ENCODE peak calls at places on chromosomes 12 and 14, in four cellular contexts. P is aorta; Y is transverse colon; N is effector memory CD4-positive, alpha-beta T cell. H is an unnamed sample. For H3K4me1 and H3K36me3, the result is how much of the 10 kb centered on the place peaks cover.

GRCh38 chr12:31959701-31960391 is 631 bp downstream of the RESF1 start:
- DNase-seq in P (peak), Y (peak), N (no peak), H (peak)

GRCh38 chr14:24565766-24566165 is 10.3 kb downstream of the CTSG start:
- DNase-seq in P (no peak), Y (no peak), N (no peak), H (no peak)

GRCh38 chr12:95574799-95575452 is 23.6 kb upstream of the USP44 start:
- DNase-seq in P (no peak), Y (no peak), N (no peak), H (no peak)

GRCh38 chr12:91394903-91395302 is 212.3 kb upstream of the DCN start:
- DNase-seq in P (no peak), Y (no peak), N (no peak), H (no peak)

GRCh38 chr12:39440101-39440500 is 2.8 kb downstream of the KIF21A start:
- DNase-seq in P (no peak), Y (no peak), N (no peak), H (no peak)

GRCh38 chr12:25959069-25959961 is 833 bp downstream of the RASSF8 start:
- DNase-seq in P (peak), Y (peak), N (no peak), H (no peak)

GRCh38 chr14:99415496-99416281 is 65.0 kb downstream of the SETD3 start:
- DNase-seq in P (no peak), Y (peak), N (peak), H (peak)

GRCh38 chr12:88944403-88944802 is 364.1 kb upstream of the KITLG start:
- DNase-seq in P (no peak), Y (no peak), N (no peak), H (no peak)

GRCh38 chr12:27179399-27180214 is 64.5 kb upstream of the STK38L start:
- DNase-seq in P (no peak), Y (no peak), N (no peak), H (no peak)

GRCh38 chr12:46364777-46365580 is 7.6 kb downstream of the SLC38A2 start:
- DNase-seq in P (no peak), Y (peak), N (no peak), H (no peak)

GRCh38 chr12:124745891-124746570 is 117.6 kb downstream of the SCARB1 start:
- DNase-seq in P (peak), Y (peak), N (no peak), H (no peak)

GRCh38 chr14:100129161-100129589 is 30.3 kb downstream of the DEGS2 start:
- DNase-seq in P (no peak), Y (no peak), N (no peak), H (no peak)

GRCh38 chr12:68175566-68176033 is 16.1 kb upstream of the IFNG start:
- DNase-seq in P (no peak), Y (peak), N (peak), H (peak)

GRCh38 chr14:55500708-55501107 is 60.3 kb upstream of the TBPL2 start:
- DNase-seq in P (no peak), Y (no peak), N (no peak), H (no peak)

GRCh38 chr12:24788886-24789285 is 160.0 kb downstream of the BCAT1 start:
- DNase-seq in P (no peak), Y (no peak), N (no peak), H (no peak)

GRCh38 chr14:53716521-53716920 is 240.1 kb downstream of the BMP4 start:
- DNase-seq in P (no peak), Y (no peak), N (no peak), H (no peak)

GRCh38 chr14:99327458-99328250 is 55.7 kb upstream of the BCL11B start:
- DNase-seq in P (peak), Y (no peak), N (no peak), H (no peak)

GRCh38 chr12:90729741-90730140 is 225.2 kb downstream of the CCER1 start:
- DNase-seq in P (no peak), Y (no peak), N (no peak), H (no peak)

GRCh38 chr14:37583358-37584210 is 11.5 kb downstream of the FOXA1 start:
- DNase-seq in P (peak), Y (peak), N (no peak), H (no peak)

GRCh38 chr12:121060149-121061001 is 21.3 kb upstream of the OASL start:
- DNase-seq in P (no peak), Y (peak), N (peak), H (peak)

GRCh38 chr14:99596071-99596627 is 7.9 kb downstream of the CCDC85C start:
- DNase-seq in P (no peak), Y (peak), N (no peak), H (no peak)

GRCh38 chr12:24608637-24609285 is 340.1 kb downstream of the BCAT1 start:
- DNase-seq in P (no peak), Y (no peak), N (no peak), H (no peak)

GRCh38 chr12:26403601-26404000 is 208.2 kb downstream of the SSPN start:
- DNase-seq in P (no peak), Y (no peak), N (no peak), H (no peak)

GRCh38 chr14:42316746-42317145 is 710.1 kb downstream of the LRFN5 start:
- DNase-seq in P (no peak), Y (no peak), N (no peak), H (no peak)

GRCh38 chr14:106308839-106309389 is 782.5 kb downstream of the TMEM121 start:
- DNase-seq in P (no peak), Y (peak), N (peak), H (peak)

GRCh38 chr12:48683534-48683933 is 1.5 kb upstream of the KANSL2 start:
- DNase-seq in P (no peak), Y (no peak), N (no peak), H (no peak)

GRCh38 chr12:126895946-126896520 is 1370.9 kb upstream of the TMEM132C start:
- DNase-seq in P (no peak), Y (no peak), N (no peak), H (no peak)

GRCh38 chr12:56998981-56999380 is 7.4 kb downstream of the ZBTB39 start:
- DNase-seq in P (no peak), Y (peak), N (no peak), H (no peak)

GRCh38 chr12:10101042-10101579 is 2.3 kb upstream of the CLEC1A start:
- DNase-seq in P (no peak), Y (no peak), N (no peak), H (no peak)

GRCh38 chr14:104592292-104592672 is 12.3 kb downstream of the TMEM179 start:
- DNase-seq in P (peak), Y (no peak), N (no peak), H (no peak)

GRCh38 chr12:95412826-95413311 is 61.1 kb upstream of the METAP2 start:
- DNase-seq in P (no peak), Y (no peak), N (no peak), H (no peak)

GRCh38 chr12:111440152-111440551 is 34.4 kb downstream of the SH2B3 start:
- DNase-seq in P (peak), Y (no peak), N (no peak), H (no peak)

GRCh38 chr12:111440631-111441030 is 34.9 kb downstream of the SH2B3 start:
- DNase-seq in P (peak), Y (no peak), N (no peak), H (no peak)

GRCh38 chr12:111439657-111440151 is 34.0 kb downstream of the SH2B3 start:
- DNase-seq in P (no peak), Y (no peak), N (no peak), H (no peak)

GRCh38 chr12:111442301-111443045 is 36.8 kb downstream of the SH2B3 start:
- DNase-seq in P (peak), Y (peak), N (no peak), H (no peak)

GRCh38 chr12:111441107-111441928 is 35.6 kb downstream of the SH2B3 start:
- DNase-seq in P (peak), Y (no peak), N (no peak), H (no peak)
- H3K4me1 ChIP-seq in P (under half), Y (half or more), N (half or more), H (half or more)

GRCh38 chr12:106342397-106343212 is 14.9 kb upstream of the POLR3B start:
- DNase-seq in P (peak), Y (peak), N (no peak), H (no peak)
- H3K36me3 ChIP-seq in P (under half), Y (under half), N (under half), H (under half)

DNA sequence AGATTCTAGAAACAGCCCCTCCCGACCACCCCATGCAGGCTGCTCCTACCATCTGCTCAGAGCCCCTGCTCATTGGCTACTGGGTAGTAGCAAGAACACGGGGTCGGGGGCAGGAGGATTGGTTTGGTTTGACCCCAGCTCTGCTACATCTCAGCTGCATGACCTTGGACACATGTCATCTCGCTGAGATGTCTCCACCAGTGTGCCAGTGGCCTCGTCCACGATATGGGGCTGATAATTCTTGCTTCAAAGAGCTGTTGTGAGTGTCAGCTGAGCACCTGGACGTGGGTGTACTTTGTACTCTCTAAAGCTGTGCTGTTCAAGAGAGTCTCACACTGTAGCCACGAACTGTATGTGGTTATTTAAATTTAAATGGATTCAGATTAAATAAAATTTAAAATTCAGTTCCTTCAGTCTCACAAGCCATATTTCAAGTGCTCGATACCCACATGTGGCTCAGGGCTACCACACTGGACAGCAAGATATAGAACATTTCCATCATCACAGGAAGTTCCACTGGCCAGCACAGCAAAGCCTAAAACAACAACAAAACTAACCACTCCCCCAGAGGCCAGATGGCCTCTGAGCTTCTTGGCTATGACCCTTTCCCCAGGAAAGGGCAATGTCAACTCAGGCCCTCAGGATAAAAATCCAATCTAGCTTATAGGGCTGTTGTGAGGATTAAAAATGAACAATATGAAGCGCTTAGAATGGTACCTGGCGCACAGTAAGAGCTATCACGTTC is 18.6 kb downstream of the LTBP2 start:
- DNase-seq in P (no peak), Y (no peak), N (no peak), H (no peak)
- H3K4me1 ChIP-seq in P (under half), Y (under half), N (under half), H (under half)

GRCh38 chr14:68594737-68595380 is 198.0 kb downstream of the ZFP36L1 start:
- DNase-seq in P (peak), Y (no peak), N (no peak), H (no peak)

GRCh38 chr14:68590233-68590535 is 202.7 kb downstream of the ZFP36L1 start:
- DNase-seq in P (no peak), Y (no peak), N (no peak), H (no peak)

GRCh38 chr14:68593806-68594536 is 198.9 kb downstream of the ZFP36L1 start:
- DNase-seq in P (no peak), Y (no peak), N (no peak), H (no peak)

GRCh38 chr14:68591786-68592185 is 201.1 kb downstream of the ZFP36L1 start:
- DNase-seq in P (no peak), Y (no peak), N (no peak), H (no peak)

GRCh38 chr14:68592948-68593347 is 199.9 kb downstream of the ZFP36L1 start:
- DNase-seq in P (no peak), Y (no peak), N (no peak), H (no peak)
- H3K36me3 ChIP-seq in P (under half), Y (under half), N (under half), H (under half)

GRCh38 chr14:69625299-69626131 is 14.1 kb downstream of the SUSD6 start:
- DNase-seq in P (peak), Y (peak), N (peak), H (peak)
- H3K4me1 ChIP-seq in P (under half), Y (half or more), N (half or more), H (half or more)

GRCh38 chr12:53195516-53196420 is 11.3 kb downstream of the ITGB7 start:
- DNase-seq in P (peak), Y (no peak), N (no peak), H (no peak)
- H3K36me3 ChIP-seq in P (under half), Y (under half), N (half or more), H (half or more)

H was measured in CD8-positive, alpha-beta memory T cell.